ENCODE peak calls at places on chromosomes 13 and 19, in eight cellular contexts. One of them, this sample, is unnamed. For H3K27me3, the result is how much of the 10 kb centered on the place peaks cover.

GRCh38 chr13:67137044-67137735 is 92.9 kb downstream of the PCDH9 start:
- DNase-seq in left ventricle myocardium inferior: no peak
- DNase-seq in neural progenitor cell: no peak
- DNase-seq in brain microvascular endothelial cell: no peak
- DNase-seq in heart right ventricle: no peak
- DNase-seq in testis: no peak
- DNase-seq in neuronal stem cell: no peak
- DNase-seq in ascending aorta: no peak
- DNase-seq in this sample: no peak

GRCh38 chr19:525029-525428 is 6.5 kb upstream of the CDC34 start:
- DNase-seq in neuronal stem cell: no peak
- DNase-seq in neural progenitor cell: no peak
- DNase-seq in heart right ventricle: no peak
- DNase-seq in ascending aorta: no peak
- DNase-seq in testis: no peak
- DNase-seq in brain microvascular endothelial cell: no peak
- DNase-seq in left ventricle myocardium inferior: peak
- DNase-seq in this sample: no peak

GRCh38 chr19:13938361-13939027 is at the start of gene PODNL1:
- DNase-seq in ascending aorta: no peak
- DNase-seq in left ventricle myocardium inferior: no peak
- DNase-seq in neural progenitor cell: peak
- DNase-seq in neuronal stem cell: no peak
- DNase-seq in heart right ventricle: no peak
- DNase-seq in testis: no peak
- DNase-seq in brain microvascular endothelial cell: peak
- DNase-seq in this sample: peak

GRCh38 chr19:33055718-33056117 is 9.0 kb downstream of the RHPN2 start:
- DNase-seq in neuronal stem cell: peak
- DNase-seq in brain microvascular endothelial cell: peak
- DNase-seq in testis: no peak
- DNase-seq in left ventricle myocardium inferior: no peak
- DNase-seq in neural progenitor cell: peak
- DNase-seq in ascending aorta: no peak
- DNase-seq in heart right ventricle: no peak
- DNase-seq in this sample: no peak

GRCh38 chr13:22107549-22107948 is 436.7 kb downstream of the FGF9 start:
- DNase-seq in heart right ventricle: no peak
- DNase-seq in neuronal stem cell: no peak
- DNase-seq in brain microvascular endothelial cell: no peak
- DNase-seq in neural progenitor cell: no peak
- DNase-seq in ascending aorta: no peak
- DNase-seq in testis: no peak
- DNase-seq in left ventricle myocardium inferior: no peak
- DNase-seq in this sample: no peak

GRCh38 chr13:85997587-85997986 is 198.4 kb upstream of the SLITRK6 start:
- DNase-seq in brain microvascular endothelial cell: no peak
- DNase-seq in heart right ventricle: no peak
- DNase-seq in neuronal stem cell: no peak
- DNase-seq in left ventricle myocardium inferior: no peak
- DNase-seq in neural progenitor cell: no peak
- DNase-seq in ascending aorta: no peak
- DNase-seq in testis: no peak
- DNase-seq in this sample: no peak

GRCh38 chr13:76991432-76991795 is 467 bp upstream of the CLN5 start:
- DNase-seq in brain microvascular endothelial cell: no peak
- DNase-seq in neural progenitor cell: peak
- DNase-seq in ascending aorta: peak
- DNase-seq in left ventricle myocardium inferior: no peak
- DNase-seq in neuronal stem cell: peak
- DNase-seq in heart right ventricle: no peak
- DNase-seq in testis: peak
- DNase-seq in this sample: no peak

GRCh38 chr19:29048873-29049272 is 164.1 kb downstream of the UQCRFS1 start:
- DNase-seq in left ventricle myocardium inferior: no peak
- DNase-seq in brain microvascular endothelial cell: no peak
- DNase-seq in heart right ventricle: no peak
- DNase-seq in testis: no peak
- DNase-seq in neural progenitor cell: no peak
- DNase-seq in ascending aorta: no peak
- DNase-seq in neuronal stem cell: no peak
- DNase-seq in this sample: no peak

GRCh38 chr19:23403024-23403423 is 7.8 kb upstream of the ZNF91 start:
- DNase-seq in brain microvascular endothelial cell: no peak
- DNase-seq in ascending aorta: no peak
- DNase-seq in testis: no peak
- DNase-seq in neuronal stem cell: no peak
- DNase-seq in heart right ventricle: no peak
- DNase-seq in left ventricle myocardium inferior: no peak
- DNase-seq in neural progenitor cell: no peak
- DNase-seq in this sample: no peak

GRCh38 chr19:6674868-6675305 is 4.9 kb upstream of the TNFSF14 start:
- DNase-seq in left ventricle myocardium inferior: peak
- DNase-seq in testis: peak
- DNase-seq in neuronal stem cell: peak
- DNase-seq in ascending aorta: peak
- DNase-seq in neural progenitor cell: peak
- DNase-seq in heart right ventricle: peak
- DNase-seq in brain microvascular endothelial cell: peak
- DNase-seq in this sample: peak

GRCh38 chr19:39518975-39519374 is 4.0 kb downstream of the SELENOV start:
- DNase-seq in ascending aorta: no peak
- DNase-seq in neural progenitor cell: no peak
- DNase-seq in brain microvascular endothelial cell: no peak
- DNase-seq in neuronal stem cell: no peak
- DNase-seq in left ventricle myocardium inferior: no peak
- DNase-seq in testis: no peak
- DNase-seq in heart right ventricle: no peak
- DNase-seq in this sample: peak

GRCh38 chr13:20057963-20058362 is 99.4 kb downstream of the ZMYM2 start:
- DNase-seq in left ventricle myocardium inferior: no peak
- DNase-seq in neuronal stem cell: no peak
- DNase-seq in heart right ventricle: no peak
- DNase-seq in neural progenitor cell: no peak
- DNase-seq in ascending aorta: no peak
- DNase-seq in testis: no peak
- DNase-seq in brain microvascular endothelial cell: no peak
- DNase-seq in this sample: no peak

GRCh38 chr19:58305932-58306323 is 751 bp downstream of the ERVK3-1 start:
- DNase-seq in ascending aorta: no peak
- DNase-seq in left ventricle myocardium inferior: no peak
- DNase-seq in testis: no peak
- DNase-seq in brain microvascular endothelial cell: no peak
- DNase-seq in neural progenitor cell: no peak
- DNase-seq in neuronal stem cell: no peak
- DNase-seq in heart right ventricle: no peak
- DNase-seq in this sample: no peak

GRCh38 chr13:98489446-98490194 is 87.3 kb downstream of the STK24 start:
- DNase-seq in ascending aorta: no peak
- DNase-seq in testis: no peak
- DNase-seq in brain microvascular endothelial cell: no peak
- DNase-seq in neuronal stem cell: no peak
- DNase-seq in heart right ventricle: no peak
- DNase-seq in neural progenitor cell: no peak
- DNase-seq in left ventricle myocardium inferior: no peak
- DNase-seq in this sample: no peak

GRCh38 chr19:10655457-10656312 is 1.5 kb downstream of the ILF3 start:
- DNase-seq in brain microvascular endothelial cell: peak
- DNase-seq in heart right ventricle: no peak
- DNase-seq in testis: peak
- DNase-seq in neuronal stem cell: no peak
- DNase-seq in left ventricle myocardium inferior: no peak
- DNase-seq in neural progenitor cell: peak
- DNase-seq in ascending aorta: no peak
- DNase-seq in this sample: peak

GRCh38 chr19:18298601-18299000 is 17.2 kb upstream of the JUND start:
- DNase-seq in brain microvascular endothelial cell: no peak
- DNase-seq in neuronal stem cell: no peak
- DNase-seq in ascending aorta: no peak
- DNase-seq in heart right ventricle: no peak
- DNase-seq in testis: no peak
- DNase-seq in neural progenitor cell: no peak
- DNase-seq in left ventricle myocardium inferior: no peak
- DNase-seq in this sample: no peak

GRCh38 chr19:39409886-39410619 is 2.4 kb upstream of the PLEKHG2 start:
- DNase-seq in testis: peak
- DNase-seq in neural progenitor cell: peak
- DNase-seq in heart right ventricle: peak
- DNase-seq in left ventricle myocardium inferior: peak
- DNase-seq in ascending aorta: peak
- DNase-seq in neuronal stem cell: no peak
- DNase-seq in brain microvascular endothelial cell: peak
- DNase-seq in this sample: peak

GRCh38 chr19:2055871-2056809 is 5.1 kb upstream of the MKNK2 start:
- DNase-seq in left ventricle myocardium inferior: peak
- DNase-seq in neural progenitor cell: no peak
- DNase-seq in heart right ventricle: peak
- DNase-seq in ascending aorta: no peak
- DNase-seq in testis: peak
- DNase-seq in brain microvascular endothelial cell: no peak
- DNase-seq in neuronal stem cell: no peak
- DNase-seq in this sample: no peak

GRCh38 chr13:104253063-104253680 is 1187.0 kb upstream of the SLC10A2 start:
- DNase-seq in neuronal stem cell: no peak
- DNase-seq in testis: no peak
- DNase-seq in heart right ventricle: no peak
- DNase-seq in left ventricle myocardium inferior: no peak
- DNase-seq in ascending aorta: no peak
- DNase-seq in neural progenitor cell: no peak
- DNase-seq in brain microvascular endothelial cell: peak
- DNase-seq in this sample: peak

GRCh38 chr13:98261165-98261672 is 84.2 kb upstream of the RNF113B start:
- DNase-seq in neural progenitor cell: no peak
- DNase-seq in neuronal stem cell: no peak
- DNase-seq in ascending aorta: no peak
- DNase-seq in brain microvascular endothelial cell: no peak
- DNase-seq in heart right ventricle: no peak
- DNase-seq in testis: no peak
- DNase-seq in left ventricle myocardium inferior: no peak
- DNase-seq in this sample: peak

GRCh38 chr13:31240921-31241320 is 41.1 kb downstream of the B3GLCT start:
- DNase-seq in brain microvascular endothelial cell: no peak
- DNase-seq in ascending aorta: no peak
- DNase-seq in left ventricle myocardium inferior: no peak
- DNase-seq in neural progenitor cell: no peak
- DNase-seq in neuronal stem cell: no peak
- DNase-seq in testis: no peak
- DNase-seq in heart right ventricle: no peak
- DNase-seq in this sample: no peak

GRCh38 chr19:2552859-2553258 is 76.9 kb downstream of the GADD45B start:
- DNase-seq in neuronal stem cell: no peak
- DNase-seq in ascending aorta: no peak
- DNase-seq in brain microvascular endothelial cell: no peak
- DNase-seq in neural progenitor cell: no peak
- DNase-seq in left ventricle myocardium inferior: peak
- DNase-seq in heart right ventricle: no peak
- DNase-seq in testis: no peak
- DNase-seq in this sample: peak

GRCh38 chr19:52942371-52943133 is 19.3 kb upstream of the ZNF888 start:
- DNase-seq in heart right ventricle: peak
- DNase-seq in brain microvascular endothelial cell: peak
- DNase-seq in neural progenitor cell: peak
- DNase-seq in testis: peak
- DNase-seq in left ventricle myocardium inferior: peak
- DNase-seq in neuronal stem cell: peak
- DNase-seq in ascending aorta: peak
- DNase-seq in this sample: peak

GRCh38 chr19:41935781-41936415 is 7.6 kb upstream of the ERFL start:
- DNase-seq in heart right ventricle: no peak
- DNase-seq in testis: no peak
- DNase-seq in neuronal stem cell: no peak
- DNase-seq in ascending aorta: no peak
- DNase-seq in left ventricle myocardium inferior: no peak
- DNase-seq in brain microvascular endothelial cell: no peak
- DNase-seq in neural progenitor cell: no peak
- DNase-seq in this sample: peak
- H3K27me3 ChIP-seq in heart right ventricle: half or more
- H3K27me3 ChIP-seq in testis: under half
- H3K27me3 ChIP-seq in neuronal stem cell: under half
- H3K27me3 ChIP-seq in ascending aorta: under half
- H3K27me3 ChIP-seq in left ventricle myocardium inferior: half or more
- H3K27me3 ChIP-seq in brain microvascular endothelial cell: under half
- H3K27me3 ChIP-seq in neural progenitor cell: half or more
- H3K27me3 ChIP-seq in this sample: half or more

GRCh38 chr13:112058519-112058873 is 8.5 kb upstream of the SOX1 start:
- DNase-seq in left ventricle myocardium inferior: no peak
- DNase-seq in brain microvascular endothelial cell: no peak
- DNase-seq in testis: no peak
- DNase-seq in neuronal stem cell: no peak
- DNase-seq in neural progenitor cell: no peak
- DNase-seq in heart right ventricle: no peak
- DNase-seq in ascending aorta: no peak
- DNase-seq in this sample: peak
- H3K27me3 ChIP-seq in left ventricle myocardium inferior: half or more
- H3K27me3 ChIP-seq in brain microvascular endothelial cell: half or more
- H3K27me3 ChIP-seq in testis: under half
- H3K27me3 ChIP-seq in neuronal stem cell: under half
- H3K27me3 ChIP-seq in neural progenitor cell: half or more
- H3K27me3 ChIP-seq in heart right ventricle: half or more
- H3K27me3 ChIP-seq in ascending aorta: under half
- H3K27me3 ChIP-seq in this sample: half or more

DNA sequence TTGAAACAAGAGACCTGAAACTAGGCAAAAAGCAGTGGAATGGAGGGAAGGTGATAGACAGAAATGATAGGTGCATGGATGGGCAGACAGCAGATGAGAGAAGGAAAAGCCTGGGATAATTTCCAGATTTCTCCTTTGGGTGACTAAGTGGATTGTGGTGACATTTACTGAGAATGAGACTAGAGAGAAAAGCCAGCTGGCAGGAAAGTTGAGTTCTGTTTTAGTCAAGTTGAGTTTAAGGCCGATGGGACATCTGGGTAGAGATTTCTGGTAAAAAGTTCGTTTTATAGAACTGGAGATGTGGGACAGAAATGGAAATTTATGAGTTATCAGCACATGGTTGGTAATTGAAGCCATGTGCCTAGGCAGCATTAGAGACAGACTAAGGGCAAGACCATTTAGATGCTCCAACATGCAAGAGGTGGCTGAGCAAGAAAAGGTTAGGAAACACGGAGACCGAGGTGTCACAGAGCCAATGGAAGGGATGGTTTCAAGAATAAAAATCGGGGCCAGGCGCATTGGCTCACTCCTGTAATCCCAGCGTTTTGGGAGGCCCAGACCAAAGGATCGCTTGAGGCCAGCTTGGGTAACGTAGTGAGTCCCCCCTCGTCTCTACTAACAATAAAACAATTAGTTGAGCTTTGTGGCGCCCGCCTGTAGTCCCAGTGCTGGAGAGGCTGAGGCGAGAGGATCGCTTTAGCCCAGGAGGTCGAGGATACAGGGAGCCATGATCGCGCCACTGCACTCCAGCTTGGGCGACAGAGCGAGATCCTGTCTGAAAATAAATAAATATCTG is 9.6 kb upstream of the DGKH start:
- DNase-seq in heart right ventricle: no peak
- DNase-seq in left ventricle myocardium inferior: no peak
- DNase-seq in brain microvascular endothelial cell: no peak
- DNase-seq in testis: no peak
- DNase-seq in ascending aorta: no peak
- DNase-seq in neural progenitor cell: peak
- DNase-seq in neuronal stem cell: no peak
- DNase-seq in this sample: no peak
- H3K27me3 ChIP-seq in heart right ventricle: under half
- H3K27me3 ChIP-seq in left ventricle myocardium inferior: under half
- H3K27me3 ChIP-seq in brain microvascular endothelial cell: under half
- H3K27me3 ChIP-seq in testis: under half
- H3K27me3 ChIP-seq in ascending aorta: under half
- H3K27me3 ChIP-seq in neural progenitor cell: half or more
- H3K27me3 ChIP-seq in neuronal stem cell: under half
- H3K27me3 ChIP-seq in this sample: under half

GRCh38 chr19:7769171-7769570 is 6.1 kb downstream of the CLEC4M start:
- DNase-seq in heart right ventricle: no peak
- DNase-seq in testis: no peak
- DNase-seq in neural progenitor cell: no peak
- DNase-seq in ascending aorta: no peak
- DNase-seq in neuronal stem cell: no peak
- DNase-seq in brain microvascular endothelial cell: no peak
- DNase-seq in left ventricle myocardium inferior: no peak
- DNase-seq in this sample: no peak
- H3K27me3 ChIP-seq in heart right ventricle: under half
- H3K27me3 ChIP-seq in testis: under half
- H3K27me3 ChIP-seq in neural progenitor cell: under half
- H3K27me3 ChIP-seq in ascending aorta: under half
- H3K27me3 ChIP-seq in neuronal stem cell: under half
- H3K27me3 ChIP-seq in brain microvascular endothelial cell: under half
- H3K27me3 ChIP-seq in left ventricle myocardium inferior: half or more
- H3K27me3 ChIP-seq in this sample: under half

This sample was measured in H7.